ENCODE peak calls at places on chromosomes 2 and 18, in ten cellular contexts. G is tibial nerve, X is OCI-LY7, C is PC-9, F is fibroblast of mammary gland, Z is epithelial cell of esophagus, Y is astrocyte of the spinal cord, J is heart left ventricle, L is osteoblast, I is GM10248. P is an unnamed sample.
A peak's percentile ranks its signal among the peaks of the same experiment; 100 is the strongest.

GRCh38 chr2:241730679-241731293 is 3.6 kb upstream of the D2HGDH start:
- DNase-seq in L (peak; percentile 14), G (no peak), Y (no peak), X (no peak), F (no peak), J (no peak), Z (no peak), I (no peak), C (no peak), P (no peak)

GRCh38 chr2:33436083-33436482 is 40.4 kb upstream of the RASGRP3 start:
- DNase-seq in Y (no peak), J (no peak), X (no peak), Z (no peak), C (no peak), F (no peak), L (no peak), G (no peak), I (no peak), P (no peak)

GRCh38 chr18:55886886-55887285 is 298.9 kb upstream of the TCF4 start:
- DNase-seq in X (no peak), Z (peak; percentile 18), F (peak; percentile 30), G (no peak), Y (no peak), J (no peak), I (no peak), C (no peak), L (peak; percentile 84), P (no peak)

GRCh38 chr2:223488814-223489213 is 113.3 kb downstream of the SCG2 start:
- DNase-seq in Y (peak; percentile 45), C (no peak), X (no peak), G (no peak), J (no peak), Z (no peak), I (no peak), L (no peak), F (peak; percentile 52), P (no peak)

GRCh38 chr18:2911533-2911932 is 64.7 kb downstream of the EMILIN2 start:
- DNase-seq in C (no peak), F (no peak), X (no peak), Z (no peak), I (no peak), G (no peak), Y (no peak), L (peak; percentile 25), J (no peak), P (no peak)

GRCh38 chr2:96816836-96817702 is 1.0 kb downstream of the CNNM3 start:
- DNase-seq in X (no peak), Z (no peak), F (peak; percentile 21), J (no peak), Y (peak; percentile 24), L (no peak), G (no peak), C (no peak), I (no peak), P (no peak)

GRCh38 chr2:117101613-117102012 is 712.9 kb upstream of the DDX18 start:
- DNase-seq in X (no peak), Z (no peak), L (no peak), I (no peak), G (no peak), J (no peak), C (no peak), F (no peak), Y (no peak), P (no peak)

GRCh38 chr18:27413495-27414401 is 228.6 kb upstream of the CHST9 start:
- DNase-seq in I (no peak), J (peak; percentile 28), Z (peak; percentile 83), Y (peak; percentile 68), F (peak; percentile 80), G (peak; percentile 80), L (no peak), C (peak; percentile 84), X (no peak), P (no peak)

GRCh38 chr2:160290590-160290989 is 90.5 kb upstream of the ITGB6 start:
- DNase-seq in C (no peak), Y (no peak), L (no peak), Z (no peak), F (no peak), X (no peak), J (no peak), G (no peak), I (no peak), P (no peak)

GRCh38 chr2:8573234-8573941 is 108.5 kb upstream of the ID2 start:
- DNase-seq in Z (no peak), J (no peak), F (no peak), Y (no peak), C (no peak), L (peak; percentile 46), G (no peak), I (no peak), X (peak; percentile 96), P (no peak)

GRCh38 chr2:3104261-3104660 is 273.4 kb downstream of the EIPR1 start:
- DNase-seq in X (no peak), F (no peak), Z (no peak), Y (no peak), I (no peak), C (no peak), J (no peak), G (no peak), L (no peak), P (no peak)

GRCh38 chr2:46983065-46983801 is 67.6 kb upstream of the MCFD2 start:
- DNase-seq in I (peak; percentile 86), C (peak; percentile 56), Y (peak; percentile 69), X (peak; percentile 94), J (peak; percentile 45), G (no peak), Z (peak; percentile 29), F (peak; percentile 74), L (peak; percentile 69), P (no peak)

GRCh38 chr2:83584674-83585073 is 874.4 kb downstream of the SUCLG1 start:
- DNase-seq in J (no peak), L (no peak), C (no peak), G (no peak), I (no peak), F (no peak), Y (peak; percentile 30), X (no peak), Z (no peak), P (no peak)

DNA sequence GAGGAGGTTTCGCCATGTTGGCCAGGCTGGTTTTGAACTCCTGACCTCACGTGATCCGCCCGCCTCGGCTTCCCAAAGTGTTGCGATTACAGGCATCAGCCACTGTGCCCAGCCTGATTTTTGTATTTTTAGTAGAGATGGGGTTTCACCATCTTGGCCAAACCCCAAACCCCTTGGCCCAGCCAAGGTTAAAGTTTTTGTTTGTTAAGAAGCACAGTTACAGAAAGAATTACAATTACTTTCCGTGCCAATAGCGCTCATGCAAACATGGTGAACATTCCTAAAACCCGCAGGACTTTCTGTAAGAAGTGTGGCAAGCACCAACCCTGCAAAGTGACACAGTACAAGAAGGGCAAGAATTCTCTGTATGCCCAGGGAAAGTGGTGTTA is 26.1 kb downstream of the ITSN2 start:
- DNase-seq in X (no peak), C (peak; percentile 38), Y (peak; percentile 64), I (no peak), L (peak; percentile 56), F (peak; percentile 9), G (no peak), Z (no peak), J (no peak), P (no peak)
- TF ChIP-seq CTCF in X (no peak), C (no peak), Y (no peak), I (no peak), L (no peak), F (no peak), G (no peak), Z (no peak), J (no peak), P (no peak)

GRCh38 chr18:25834061-25834460 is 256.4 kb downstream of the SS18 start:
- DNase-seq in C (no peak), Z (no peak), X (peak; percentile 80), G (no peak), I (no peak), Y (no peak), F (no peak), L (no peak), J (no peak), P (no peak)

GRCh38 chr18:25832008-25832604 is 258.3 kb downstream of the SS18 start:
- DNase-seq in F (peak; percentile 68), C (no peak), L (no peak), I (peak; percentile 56), X (peak; percentile 55), J (peak; percentile 56), G (peak; percentile 55), Y (peak; percentile 69), Z (peak; percentile 37), P (peak; percentile 42)

GRCh38 chr18:25827961-25828561 is 262.4 kb downstream of the SS18 start:
- DNase-seq in G (no peak), Z (no peak), I (no peak), Y (peak; percentile 30), J (no peak), C (no peak), F (no peak), X (no peak), L (no peak), P (no peak)

GRCh38 chr18:25831226-25831828 is 259.1 kb downstream of the SS18 start:
- DNase-seq in G (no peak), J (no peak), L (no peak), F (peak; percentile 21), Y (no peak), I (no peak), Z (no peak), X (no peak), C (no peak), P (no peak)

GRCh38 chr18:25830787-25831186 is 259.6 kb downstream of the SS18 start:
- DNase-seq in Y (peak; percentile 78), C (no peak), X (no peak), I (no peak), L (peak; percentile 81), J (peak; percentile 32), G (peak; percentile 32), F (peak; percentile 87), Z (no peak), P (no peak)
- TF ChIP-seq CTCF in Y (no peak), C (no peak), X (no peak), I (no peak), L (no peak), J (no peak), G (no peak), F (no peak), Z (no peak), P (no peak)

DNA sequence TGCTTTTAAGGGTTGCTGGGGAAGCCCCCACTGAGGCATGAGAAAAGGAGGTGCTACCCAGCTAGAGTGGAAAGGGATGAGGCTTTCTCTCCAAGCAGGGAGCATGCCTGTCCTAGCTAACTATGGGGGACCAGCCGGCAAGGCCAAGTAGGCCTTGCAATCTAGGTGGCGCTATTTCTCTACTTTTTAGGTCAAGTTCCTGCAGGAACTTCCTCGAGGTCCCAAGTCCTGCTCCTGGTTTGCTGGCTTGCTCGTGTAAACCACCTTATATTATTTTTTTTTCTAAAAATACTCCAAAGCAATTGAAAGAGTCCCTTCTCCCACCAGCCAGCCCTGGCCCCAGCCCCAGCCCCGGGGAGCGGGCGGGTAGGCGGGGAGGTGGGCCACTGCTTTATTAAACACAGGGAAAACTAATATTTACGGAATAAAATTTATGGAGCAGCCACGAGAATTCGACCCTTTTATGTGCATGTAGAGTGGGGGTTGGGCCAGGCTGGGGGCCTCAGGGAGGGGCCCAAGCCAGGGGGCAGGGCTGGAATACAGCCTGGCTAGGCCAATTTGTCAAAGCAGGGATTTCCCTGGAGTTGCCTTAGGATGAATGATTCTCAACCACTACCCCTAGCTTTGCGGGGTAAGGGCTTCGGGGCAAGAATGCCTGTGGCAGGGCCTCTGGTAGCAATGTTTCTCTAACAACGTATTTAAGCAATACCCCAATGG is 12.8 kb upstream of the IHH start:
- DNase-seq in X (peak; percentile 64), G (no peak), Z (peak; percentile 68), L (peak; percentile 89), C (no peak), Y (peak; percentile 79), I (peak; percentile 67), J (no peak), F (peak; percentile 76), P (no peak)
- TF ChIP-seq CTCF in X (peak; percentile 81), G (peak; percentile 17), Z (peak; percentile 52), L (peak; percentile 73), C (peak; percentile 70), Y (peak; percentile 73), I (peak; percentile 55), J (peak; percentile 55), F (peak; percentile 81), P (peak; percentile 76)

GRCh38 chr2:81007104-81007503 is 702.6 kb upstream of the LRRTM1 start:
- DNase-seq in Y (no peak), L (no peak), J (no peak), X (no peak), I (no peak), Z (no peak), G (no peak), F (no peak), C (no peak), P (no peak)
- TF ChIP-seq CTCF in Y (no peak), L (no peak), J (no peak), X (no peak), I (no peak), Z (no peak), G (no peak), F (no peak), C (no peak), P (no peak)

P was measured in progenitor cell of endocrine pancreas.